ENCODE peak calls at places on chromosomes 13 and 19, in eight cellular contexts. J, G, N, W, B, C, V and R are unnamed samples.

GRCh38 chr19:16853066-16853465 is 23.9 kb downstream of the SIN3B start:
- DNase-seq in N (no peak), W (no peak), B (no peak), G (no peak), C (no peak), J (no peak), V (no peak), R (no peak)

GRCh38 chr13:97339019-97339988 is 94.7 kb upstream of the RAP2A start:
- DNase-seq in N (no peak), C (no peak), J (peak; percentile 92), V (no peak), W (no peak), G (peak; percentile 74), B (no peak), R (peak; percentile 11)

GRCh38 chr19:597406-598315 is 8.0 kb downstream of the HCN2 start:
- DNase-seq in G (no peak), V (no peak), N (no peak), J (no peak), C (no peak), W (no peak), B (no peak), R (no peak)

GRCh38 chr19:5540208-5540607 is 27.5 kb downstream of the TINCR start:
- DNase-seq in V (no peak), W (no peak), B (no peak), J (no peak), C (no peak), G (no peak), N (no peak), R (no peak)

GRCh38 chr19:42246143-42246868 is 3.9 kb upstream of the GSK3A start:
- DNase-seq in W (no peak), C (no peak), N (no peak), V (peak; percentile 39), J (peak; percentile 87), G (peak; percentile 92), B (peak; percentile 59), R (peak; percentile 73)

GRCh38 chr13:40187324-40187795 is 479.1 kb downstream of the FOXO1 start:
- DNase-seq in W (no peak), C (no peak), B (peak; percentile 20), N (peak; percentile 59), J (no peak), V (no peak), G (no peak), R (no peak)

GRCh38 chr19:40519352-40520322 is 52.8 kb downstream of the SPTBN4 start:
- DNase-seq in G (peak; percentile 76), N (no peak), V (no peak), B (peak; percentile 52), W (no peak), J (peak; percentile 29), C (no peak), R (peak; percentile 57)

GRCh38 chr13:110546933-110547332 is 14.6 kb downstream of the RAB20 start:
- DNase-seq in C (peak; percentile 5), B (no peak), G (peak; percentile 84), W (no peak), J (peak; percentile 64), V (peak; percentile 94), N (no peak), R (no peak)

GRCh38 chr13:85995788-85996418 is 196.7 kb upstream of the SLITRK6 start:
- DNase-seq in G (no peak), N (no peak), V (no peak), C (no peak), W (no peak), B (peak; percentile 11), J (no peak), R (no peak)

GRCh38 chr19:10132848-10133350 is 13.2 kb upstream of the EIF3G start:
- DNase-seq in C (no peak), V (no peak), W (no peak), J (no peak), B (no peak), N (no peak), G (no peak), R (no peak)

GRCh38 chr13:48849515-48849914 is 126.2 kb upstream of the FNDC3A start:
- DNase-seq in W (no peak), C (no peak), V (no peak), G (no peak), J (no peak), B (no peak), N (no peak), R (no peak)

GRCh38 chr19:48926909-48927308 is 6.6 kb upstream of the DHDH start:
- DNase-seq in V (peak; percentile 88), C (peak; percentile 66), B (no peak), J (peak; percentile 86), N (no peak), W (no peak), G (no peak), R (no peak)

GRCh38 chr13:32031025-32031814 is at the start of gene FRY:
- DNase-seq in J (peak; percentile 62), W (peak; percentile 76), B (peak; percentile 46), C (no peak), G (peak; percentile 86), V (no peak), N (peak; percentile 60), R (peak; percentile 78)

GRCh38 chr19:48487944-48488343 is 18.8 kb downstream of the CYTH2 start:
- DNase-seq in W (no peak), J (peak; percentile 92), V (peak; percentile 88), G (peak; percentile 93), N (no peak), C (peak; percentile 95), B (no peak), R (peak; percentile 48)

GRCh38 chr19:56321254-56321980 is 6.8 kb upstream of the ZSCAN5A start:
- DNase-seq in C (no peak), B (no peak), N (no peak), W (no peak), V (no peak), J (no peak), G (no peak), R (no peak)

GRCh38 chr19:40234429-40235237 is 8.1 kb upstream of the CCNP start:
- DNase-seq in V (no peak), G (no peak), J (no peak), N (no peak), B (no peak), C (no peak), W (no peak), R (no peak)

GRCh38 chr19:10861118-10861651 is 10.2 kb upstream of the CARM1 start:
- DNase-seq in G (no peak), J (no peak), C (no peak), V (no peak), W (peak; percentile 27), N (no peak), B (no peak), R (peak; percentile 45)

GRCh38 chr19:29379257-29379986 is 146.4 kb upstream of the VSTM2B start:
- DNase-seq in W (no peak), G (no peak), C (no peak), J (no peak), N (no peak), B (no peak), V (no peak), R (no peak)

GRCh38 chr19:13931582-13932378 is 6.4 kb downstream of the PODNL1 start:
- DNase-seq in N (no peak), J (no peak), W (no peak), C (no peak), G (no peak), V (no peak), B (no peak), R (no peak)

GRCh38 chr13:24271611-24272451 is 37.5 kb upstream of the C1QTNF9 start:
- DNase-seq in G (peak; percentile 84), J (peak; percentile 49), C (no peak), W (peak; percentile 64), N (peak; percentile 50), V (peak; percentile 9), B (peak; percentile 32), R (no peak)

GRCh38 chr13:41458939-41459753 is 1.8 kb downstream of the RGCC start:
- DNase-seq in G (no peak), B (peak; percentile 62), W (peak; percentile 84), C (no peak), V (no peak), N (peak; percentile 54), J (peak; percentile 66), R (peak; percentile 70)

GRCh38 chr19:19652482-19653295 is 9.2 kb upstream of the GMIP start:
- DNase-seq in J (no peak), V (no peak), N (no peak), G (no peak), W (no peak), C (no peak), B (no peak), R (no peak)

GRCh38 chr13:52848455-52849190 is at the start of gene PCDH8:
- DNase-seq in V (no peak), N (no peak), G (peak; percentile 75), W (no peak), J (no peak), C (no peak), B (peak; percentile 81), R (peak; percentile 91)

GRCh38 chr19:19201697-19202630 is 1.2 kb downstream of the NR2C2AP start:
- DNase-seq in B (no peak), N (no peak), G (no peak), W (no peak), V (no peak), J (no peak), C (no peak), R (no peak)

GRCh38 chr13:107730835-107731234 is 484.5 kb downstream of the LIG4 start:
- DNase-seq in J (no peak), C (no peak), V (no peak), W (no peak), N (no peak), B (no peak), G (no peak), R (peak; percentile 25)

GRCh38 chr19:1948676-1949075 is 7.7 kb downstream of the CSNK1G2 start:
- DNase-seq in V (no peak), B (no peak), J (no peak), W (no peak), G (no peak), N (no peak), C (no peak), R (no peak)

GRCh38 chr13:61406275-61406674 is 9.4 kb downstream of the PCDH20 start:
- DNase-seq in B (no peak), N (no peak), J (no peak), C (no peak), V (no peak), G (no peak), W (no peak), R (no peak)

GRCh38 chr19:11044436-11044835 is 44.8 kb upstream of the LDLR start:
- DNase-seq in B (no peak), J (no peak), V (no peak), G (no peak), W (no peak), N (no peak), C (no peak), R (no peak)

GRCh38 chr19:31149306-31149975 is 199.8 kb downstream of the TSHZ3 start:
- DNase-seq in B (no peak), W (no peak), C (no peak), J (peak; percentile 24), V (no peak), G (no peak), N (no peak), R (no peak)

GRCh38 chr13:30107536-30108136 is 199.7 kb downstream of the KATNAL1 start:
- DNase-seq in J (peak; percentile 73), C (no peak), V (peak; percentile 34), N (no peak), G (no peak), B (no peak), W (peak; percentile 62), R (no peak)

GRCh38 chr13:77338961-77339401 is 12.1 kb upstream of the MYCBP2 start:
- DNase-seq in G (no peak), B (no peak), C (no peak), J (no peak), W (peak; percentile 35), N (no peak), V (no peak), R (no peak)

GRCh38 chr13:67224148-67224846 is 5.8 kb downstream of the PCDH9 start:
- DNase-seq in C (peak; percentile 40), V (peak; percentile 61), G (peak; percentile 90), B (peak; percentile 93), N (no peak), W (peak; percentile 59), J (peak; percentile 62), R (peak; percentile 89)

GRCh38 chr19:14632286-14632685 is 42.4 kb downstream of the ADGRE3 start:
- DNase-seq in B (peak; percentile 56), G (no peak), C (peak; percentile 3), W (no peak), V (no peak), J (no peak), N (no peak), R (peak; percentile 13)

GRCh38 chr13:30844548-30845296 is 61.3 kb upstream of the MEDAG start:
- DNase-seq in J (no peak), G (no peak), V (no peak), C (no peak), W (no peak), B (no peak), N (no peak), R (no peak)